ENCODE peak calls at places on chromosomes 16 and 17, in four cellular contexts. C is K562, T is A549, E is HepG2. K is an unnamed sample.
A peak's percentile ranks its signal among the peaks of the same experiment; 100 is the strongest.

GRCh38 chr16:53045554-53046250 is 7.0 kb downstream of the CHD9NB start:
- DNase-seq in C (no peak), T (no peak), E (no peak), K (no peak)

GRCh38 chr17:64998436-64999190 is 57.9 kb downstream of the GNA13 start:
- DNase-seq in C (no peak), T (no peak), E (no peak), K (no peak)

GRCh38 chr16:77132051-77132618 is 58.9 kb upstream of the MON1B start:
- DNase-seq in C (no peak), T (no peak), E (no peak), K (no peak)

GRCh38 chr17:4204190-4204589 is 59.6 kb downstream of the ANKFY1 start:
- DNase-seq in C (no peak), T (no peak), E (no peak), K (no peak)

GRCh38 chr17:75504347-75505151 is 10.8 kb downstream of the CASKIN2 start:
- DNase-seq in C (peak; percentile 68), T (peak; percentile 89), E (peak; percentile 51), K (peak; percentile 73)

GRCh38 chr17:51147641-51148040 is 5.7 kb upstream of the NME1 start:
- DNase-seq in C (no peak), T (no peak), E (no peak), K (no peak)

GRCh38 chr16:6153901-6154300 is 1056.3 kb upstream of the EEF2KMT start:
- DNase-seq in C (no peak), T (no peak), E (no peak), K (no peak)

GRCh38 chr16:10770907-10771306 is 27.3 kb downstream of the NUBP1 start:
- DNase-seq in C (no peak), T (no peak), E (no peak), K (no peak)

GRCh38 chr16:3173892-3174617 is 13.9 kb upstream of the OR1F1 start:
- DNase-seq in C (peak; percentile 76), T (peak; percentile 76), E (peak; percentile 65), K (peak; percentile 92)

GRCh38 chr17:61235821-61236197 is 163.8 kb upstream of the TBX2 start:
- DNase-seq in C (no peak), T (no peak), E (peak; percentile 91), K (no peak)

GRCh38 chr16:707062-707538 is 1.5 kb upstream of the FBXL16 start:
- DNase-seq in C (no peak), T (no peak), E (no peak), K (no peak)

GRCh38 chr17:36839256-36839655 is 98.0 kb upstream of the LHX1 start:
- DNase-seq in C (no peak), T (no peak), E (no peak), K (no peak)

GRCh38 chr17:57913576-57914273 is 41.5 kb downstream of the CUEDC1 start:
- DNase-seq in C (no peak), T (no peak), E (no peak), K (no peak)

GRCh38 chr17:27553019-27553511 is 77.9 kb upstream of the LGALS9 start:
- DNase-seq in C (no peak), T (no peak), E (no peak), K (no peak)

GRCh38 chr17:17757944-17758343 is 76.7 kb downstream of the RAI1 start:
- DNase-seq in C (no peak), T (no peak), E (no peak), K (no peak)

GRCh38 chr17:43134774-43135453 is 9.8 kb upstream of the BRCA1 start:
- DNase-seq in C (no peak), T (no peak), E (peak; percentile 92), K (peak; percentile 30)

GRCh38 chr17:10013360-10014112 is 108.5 kb upstream of the RCVRN start:
- DNase-seq in C (no peak), T (no peak), E (no peak), K (no peak)

GRCh38 chr17:49926886-49927285 is 42.1 kb upstream of the DLX4 start:
- DNase-seq in C (peak; percentile 75), T (no peak), E (no peak), K (no peak)

GRCh38 chr16:8885674-8886592 is 3.8 kb downstream of the LITAFD start:
- DNase-seq in C (no peak), T (no peak), E (peak; percentile 46), K (no peak)

GRCh38 chr16:68200120-68200783 is 35.7 kb downstream of the ESRP2 start:
- DNase-seq in C (no peak), T (no peak), E (no peak), K (no peak)

GRCh38 chr16:57800213-57801097 is 1.8 kb downstream of the KIFC3 start:
- DNase-seq in C (peak; percentile 51), T (no peak), E (no peak), K (no peak)

GRCh38 chr16:51286272-51286671 is 135.2 kb upstream of the SALL1 start:
- DNase-seq in C (no peak), T (no peak), E (no peak), K (no peak)

GRCh38 chr17:72502940-72503341 is 382.1 kb downstream of the SOX9 start:
- DNase-seq in C (no peak), T (no peak), E (no peak), K (no peak)

GRCh38 chr17:14843086-14843795 is 421.9 kb downstream of the PMP22 start:
- DNase-seq in C (no peak), T (no peak), E (no peak), K (no peak)

GRCh38 chr16:23869052-23869451 is 33.3 kb downstream of the PRKCB start:
- DNase-seq in C (no peak), T (no peak), E (no peak), K (no peak)

GRCh38 chr17:55571095-55571494 is 59.8 kb upstream of the SMIM36 start:
- DNase-seq in C (no peak), T (no peak), E (no peak), K (no peak)

GRCh38 chr17:78977992-78978973 is 1.4 kb downstream of the LGALS3BP start:
- DNase-seq in C (no peak), T (no peak), E (no peak), K (no peak)

GRCh38 chr17:64281962-64282752 is 19.1 kb upstream of the TEX2 start:
- DNase-seq in C (peak; percentile 73), T (peak; percentile 68), E (peak; percentile 72), K (peak; percentile 49)

GRCh38 chr16:9033125-9033830 is 58.2 kb upstream of the HAPSTR1 start:
- DNase-seq in C (peak; percentile 50), T (peak; percentile 81), E (peak; percentile 76), K (peak; percentile 74)

GRCh38 chr17:60421273-60422161 is 772 bp upstream of the CHCT1 start:
- DNase-seq in C (no peak), T (peak; percentile 91), E (peak; percentile 42), K (peak; percentile 81)

GRCh38 chr17:41394254-41395016 is 3.0 kb downstream of the KRT31 start:
- DNase-seq in C (no peak), T (no peak), E (no peak), K (no peak)

GRCh38 chr17:17042851-17043667 is 802 bp downstream of the MPRIP start:
- DNase-seq in C (no peak), T (no peak), E (no peak), K (no peak)

GRCh38 chr17:67390646-67391480 is 13.8 kb downstream of the PITPNC1 start:
- DNase-seq in C (no peak), T (peak; percentile 42), E (peak; percentile 86), K (no peak)

GRCh38 chr17:4448197-4448980 is 14.6 kb downstream of the SPNS3 start:
- DNase-seq in C (no peak), T (no peak), E (no peak), K (no peak)

GRCh38 chr16:11909653-11910551 is 5.9 kb downstream of the GSPT1 start:
- DNase-seq in C (no peak), T (no peak), E (no peak), K (no peak)
- TF ChIP-seq HMGXB4 in C (no peak), T (no peak), E (no peak), K (no peak)

GRCh38 chr16:65846210-65846602 is 520.3 kb upstream of the CDH5 start:
- DNase-seq in C (no peak), T (no peak), E (no peak), K (no peak)
- TF ChIP-seq HMGXB4 in C (no peak), T (no peak), E (no peak), K (no peak)

DNA sequence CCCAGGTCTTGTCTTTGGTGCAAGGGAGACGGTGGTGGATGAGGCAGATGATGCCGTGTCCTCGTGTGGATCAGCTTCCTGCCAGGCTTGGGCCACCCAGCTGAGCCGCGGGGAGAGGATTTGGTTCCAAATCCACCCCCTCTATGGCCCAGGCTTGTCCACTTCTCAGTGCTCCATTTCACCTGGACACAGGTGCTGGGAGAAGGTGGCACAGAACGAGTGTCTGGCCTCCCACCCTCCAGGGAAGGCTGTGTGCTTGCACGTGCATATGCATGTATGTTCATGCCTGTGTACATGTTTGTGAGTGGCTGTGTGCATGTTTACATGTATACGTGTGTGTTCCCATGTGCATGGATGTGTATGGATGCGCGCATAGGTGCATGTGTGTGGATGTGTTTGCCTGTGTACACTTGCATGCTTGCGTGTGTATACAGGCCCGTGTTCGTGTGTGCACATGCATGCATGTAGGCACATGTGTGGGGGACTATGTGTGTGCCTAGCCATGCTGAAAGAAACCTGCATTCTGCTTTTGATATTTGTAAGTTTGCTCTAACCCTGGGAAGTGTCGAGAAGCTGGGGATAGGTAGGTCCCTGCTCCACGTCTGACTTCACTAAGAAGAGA is 196.3 kb downstream of the IRF8 start:
- DNase-seq in C (no peak), T (no peak), E (no peak), K (no peak)
- TF ChIP-seq HMGXB4 in C (no peak), T (no peak), E (no peak), K (no peak)

GRCh38 chr16:89442990-89443726 is 47.2 kb downstream of the ANKRD11 start:
- DNase-seq in C (no peak), T (peak; percentile 85), E (peak; percentile 89), K (no peak)
- TF ChIP-seq HMGXB4 in C (no peak), T (no peak), E (no peak), K (no peak)

DNA sequence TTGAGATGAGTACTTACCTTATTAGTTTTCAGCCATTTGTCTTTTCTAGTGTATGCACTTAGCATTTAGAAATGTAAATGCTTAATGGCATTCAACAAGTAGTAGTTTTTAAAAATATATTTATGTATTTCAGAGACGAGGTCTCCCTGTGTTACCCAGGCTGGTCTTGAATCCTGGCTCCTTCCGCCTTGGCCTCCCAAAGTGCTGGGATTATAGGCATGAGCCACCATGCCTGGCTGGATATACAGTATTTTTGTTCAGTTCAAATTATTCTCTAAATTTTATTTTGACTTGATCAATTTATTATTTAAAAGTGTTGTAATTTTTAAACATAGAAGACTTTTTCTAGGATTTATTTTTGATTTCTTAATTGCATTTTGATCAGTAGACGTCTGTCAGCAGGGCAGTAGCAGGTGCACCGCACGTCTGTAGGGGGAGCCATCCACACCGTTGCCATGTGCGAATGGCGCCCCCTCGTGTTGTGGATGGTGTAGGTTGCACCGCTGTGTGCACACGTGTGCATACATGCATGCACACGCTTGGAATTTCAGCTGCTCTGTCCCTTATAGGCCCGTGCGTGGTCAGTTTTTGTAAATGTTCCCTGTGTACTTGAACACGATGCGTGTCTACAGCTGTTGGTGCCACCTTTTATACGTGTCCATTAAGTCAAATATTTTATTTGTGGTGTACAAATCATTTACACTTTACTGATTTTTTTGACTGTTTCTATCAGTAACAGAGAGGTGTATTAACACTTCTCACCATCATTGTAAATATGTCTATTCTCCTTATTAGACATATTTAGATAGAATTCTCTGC is 30.6 kb downstream of the RPTOR start:
- DNase-seq in C (peak; percentile 88), T (peak; percentile 95), E (peak; percentile 86), K (peak; percentile 94)
- TF ChIP-seq HMGXB4 in C (peak; percentile 89), T (no peak), E (peak; percentile 97), K (peak; percentile 61)

GRCh38 chr17:28616281-28616680 is 2.3 kb upstream of the RSKR start:
- DNase-seq in C (no peak), T (no peak), E (no peak), K (no peak)
- TF ChIP-seq HMGXB4 in C (no peak), T (no peak), E (no peak), K (no peak)

GRCh38 chr16:85542548-85542927 is 70.6 kb upstream of the GSE1 start:
- DNase-seq in C (peak; percentile 72), T (no peak), E (no peak), K (no peak)
- TF ChIP-seq HMGXB4 in C (no peak), T (no peak), E (no peak), K (no peak)